ENCODE peak calls at places on chromosomes 16 and 17, in ten cellular contexts. W is endothelial cell of umbilical vein, Q is AG10803, T is body of pancreas, J is lower lobe of right lung, M is AG04449, P is A549, Z is Peyer's patch, K is left ventricle myocardium inferior, N is thyroid gland. U is an unnamed sample.

GRCh38 chr16:4315185-4316102 is at the start of gene GLIS2:
- DNase-seq in N (peak), T (peak), M (no peak), K (peak), W (peak), P (peak), Z (no peak), J (peak), Q (peak), U (no peak)

GRCh38 chr16:55021595-55022475 is 91.2 kb downstream of the IRX5 start:
- DNase-seq in Z (no peak), M (no peak), J (no peak), T (no peak), P (peak), K (no peak), W (no peak), N (no peak), Q (peak), U (peak)

GRCh38 chr17:14434506-14434905 is 133.6 kb downstream of the HS3ST3B1 start:
- DNase-seq in W (no peak), M (no peak), N (no peak), T (no peak), Z (no peak), K (no peak), P (no peak), Q (no peak), J (no peak), U (no peak)

GRCh38 chr17:74892013-74892841 is 1.2 kb downstream of the FADS6 start:
- DNase-seq in J (no peak), T (peak), Q (no peak), P (no peak), K (no peak), M (no peak), N (peak), Z (no peak), W (no peak), U (no peak)

GRCh38 chr17:39144414-39144813 is 7.0 kb downstream of the PLXDC1 start:
- DNase-seq in K (peak), M (no peak), W (no peak), Z (no peak), P (no peak), T (peak), Q (peak), J (peak), N (peak), U (peak)

GRCh38 chr17:38893612-38894011 is 23.8 kb downstream of the LASP1 start:
- DNase-seq in P (no peak), Z (peak), J (peak), N (no peak), W (peak), Q (no peak), M (no peak), K (peak), T (no peak), U (no peak)

GRCh38 chr16:70598937-70599503 is 47.3 kb upstream of the IL34 start:
- DNase-seq in N (peak), Q (no peak), K (no peak), T (no peak), P (no peak), M (no peak), J (no peak), Z (no peak), W (no peak), U (no peak)

GRCh38 chr17:60548990-60549389 is 22.9 kb upstream of the APPBP2 start:
- DNase-seq in T (no peak), K (no peak), P (no peak), Q (peak), J (no peak), M (no peak), Z (no peak), N (no peak), W (no peak), U (no peak)

GRCh38 chr17:57697197-57697596 is 47.9 kb downstream of the CCDC182 start:
- DNase-seq in Z (no peak), P (no peak), W (no peak), Q (no peak), T (no peak), M (no peak), K (no peak), J (no peak), N (no peak), U (no peak)

GRCh38 chr16:64964126-64964540 is 157.7 kb downstream of the CDH11 start:
- DNase-seq in N (no peak), Q (peak), J (no peak), K (no peak), P (no peak), T (no peak), Z (no peak), W (peak), M (peak), U (peak)

GRCh38 chr16:7055443-7055842 is 277.2 kb upstream of the RBFOX1 start:
- DNase-seq in T (no peak), P (no peak), N (no peak), Z (no peak), Q (no peak), J (no peak), M (no peak), K (no peak), W (no peak), U (no peak)

GRCh38 chr16:11799509-11800384 is 2.7 kb upstream of the ZC3H7A start:
- DNase-seq in Q (no peak), K (no peak), Z (peak), M (no peak), N (no peak), T (no peak), W (no peak), J (no peak), P (no peak), U (no peak)

GRCh38 chr17:52233176-52233575 is 74.7 kb upstream of the CA10 start:
- DNase-seq in T (no peak), N (no peak), P (no peak), K (no peak), W (no peak), Z (no peak), J (no peak), Q (no peak), M (no peak), U (no peak)

GRCh38 chr16:59632266-59632855 is 898.2 kb upstream of the GOT2 start:
- DNase-seq in W (peak), M (peak), T (no peak), Z (no peak), J (no peak), Q (peak), P (no peak), K (no peak), N (no peak), U (no peak)

GRCh38 chr17:31830971-31831755 is 27.9 kb downstream of the COPRS start:
- DNase-seq in Z (no peak), W (no peak), K (no peak), M (no peak), J (no peak), P (no peak), N (peak), Q (peak), T (no peak), U (no peak)

GRCh38 chr17:81244358-81245023 is 5.4 kb downstream of the NDUFAF8 start:
- DNase-seq in Q (no peak), J (peak), Z (no peak), K (no peak), P (no peak), N (no peak), W (no peak), M (no peak), T (no peak), U (no peak)

GRCh38 chr17:10754109-10754508 is 24.3 kb upstream of the TMEM220 start:
- DNase-seq in Z (no peak), J (no peak), K (no peak), N (peak), P (peak), Q (peak), W (no peak), T (peak), M (no peak), U (no peak)

GRCh38 chr17:73371846-73372245 is 60.0 kb upstream of the CDC42EP4 start:
- DNase-seq in J (no peak), N (no peak), K (no peak), M (no peak), T (no peak), Q (no peak), W (no peak), P (no peak), Z (no peak), U (no peak)

GRCh38 chr17:2724783-2725164 is 13.2 kb upstream of the CLUH start:
- DNase-seq in M (no peak), Q (peak), K (no peak), W (peak), Z (no peak), J (no peak), P (peak), N (peak), T (no peak), U (no peak)

GRCh38 chr17:5499790-5500189 is 13.4 kb downstream of the MIS12 start:
- DNase-seq in P (no peak), Q (no peak), J (no peak), N (no peak), T (no peak), M (no peak), W (no peak), K (no peak), Z (no peak), U (no peak)

GRCh38 chr17:65366102-65366844 is 195.2 kb downstream of the AXIN2 start:
- DNase-seq in T (no peak), Q (no peak), Z (no peak), M (no peak), W (no peak), K (no peak), J (no peak), P (no peak), N (no peak), U (no peak)

GRCh38 chr16:30113711-30114333 is 485 bp upstream of the GDPD3 start:
- DNase-seq in T (no peak), N (no peak), P (no peak), J (no peak), K (no peak), Q (no peak), M (no peak), Z (no peak), W (no peak), U (no peak)

GRCh38 chr16:84007520-84007919 is 35.1 kb downstream of the SLC38A8 start:
- DNase-seq in N (no peak), M (no peak), J (no peak), Q (no peak), K (no peak), P (no peak), Z (no peak), T (no peak), W (no peak), U (no peak)

GRCh38 chr16:4411684-4412083 is 4.7 kb downstream of the CORO7 start:
- DNase-seq in W (no peak), N (no peak), Q (no peak), T (no peak), M (no peak), K (peak), P (no peak), Z (no peak), J (peak), U (no peak)

GRCh38 chr17:53662608-53663007 is 160.1 kb upstream of the KIF2B start:
- DNase-seq in W (no peak), Z (no peak), Q (no peak), K (no peak), T (no peak), M (no peak), P (no peak), J (no peak), N (no peak), U (no peak)

GRCh38 chr17:41687828-41688640 is 651 bp upstream of the EIF1 start:
- DNase-seq in W (no peak), J (peak), N (peak), K (peak), M (no peak), P (no peak), Z (peak), T (peak), Q (no peak), U (no peak)

GRCh38 chr17:81370304-81370703 is 25.0 kb upstream of the BAHCC1 start:
- DNase-seq in T (no peak), Z (no peak), K (no peak), M (no peak), N (no peak), Q (no peak), J (no peak), P (no peak), W (no peak), U (no peak)

GRCh38 chr16:82016268-82016667 is 5.0 kb upstream of the SDR42E1 start:
- DNase-seq in P (peak), K (no peak), Q (peak), T (no peak), W (peak), M (no peak), Z (no peak), J (no peak), N (no peak), U (peak)

GRCh38 chr17:42922335-42922734 is 21.7 kb downstream of the G6PC1 start:
- DNase-seq in T (no peak), Z (no peak), J (no peak), W (no peak), P (no peak), N (no peak), Q (no peak), M (no peak), K (no peak), U (no peak)

GRCh38 chr16:81522141-81522701 is 77.6 kb downstream of the CMIP start:
- DNase-seq in Q (no peak), M (no peak), K (no peak), Z (no peak), J (peak), W (no peak), T (no peak), N (no peak), P (no peak), U (no peak)

GRCh38 chr16:78993342-78993741 is 607.2 kb downstream of the MAF start:
- DNase-seq in M (no peak), Z (no peak), Q (no peak), T (no peak), P (no peak), K (peak), W (no peak), N (no peak), J (no peak), U (no peak)

GRCh38 chr16:77767211-77767610 is 21.2 kb upstream of the VAT1L start:
- DNase-seq in J (no peak), Z (no peak), T (no peak), M (no peak), Q (no peak), K (no peak), N (peak), P (no peak), W (no peak), U (no peak)

GRCh38 chr17:68435876-68436842 is 21.1 kb downstream of the WIPI1 start:
- DNase-seq in P (peak), Q (peak), M (no peak), Z (peak), N (peak), T (peak), J (peak), W (peak), K (peak), U (peak)

GRCh38 chr17:9658593-9659211 is 13.4 kb downstream of the USP43 start:
- DNase-seq in Q (peak), J (no peak), W (no peak), T (no peak), N (no peak), Z (no peak), P (no peak), M (no peak), K (no peak), U (peak)

GRCh38 chr16:85449885-85450245 is 163.3 kb upstream of the GSE1 start:
- DNase-seq in T (no peak), M (no peak), P (no peak), J (no peak), N (no peak), Q (no peak), K (no peak), Z (no peak), W (no peak), U (no peak)

GRCh38 chr16:85449195-85449884 is 163.8 kb upstream of the GSE1 start:
- DNase-seq in J (no peak), P (no peak), T (no peak), Q (no peak), W (no peak), N (no peak), Z (no peak), K (no peak), M (no peak), U (no peak)

GRCh38 chr16:85446846-85447656 is 166.1 kb upstream of the GSE1 start:
- DNase-seq in T (peak), P (no peak), M (no peak), Z (peak), Q (no peak), N (no peak), K (no peak), W (no peak), J (no peak), U (no peak)

GRCh38 chr16:85447657-85448313 is 165.3 kb upstream of the GSE1 start:
- DNase-seq in W (no peak), T (no peak), K (no peak), M (no peak), Q (no peak), N (no peak), Z (no peak), J (no peak), P (no peak), U (no peak)

DNA sequence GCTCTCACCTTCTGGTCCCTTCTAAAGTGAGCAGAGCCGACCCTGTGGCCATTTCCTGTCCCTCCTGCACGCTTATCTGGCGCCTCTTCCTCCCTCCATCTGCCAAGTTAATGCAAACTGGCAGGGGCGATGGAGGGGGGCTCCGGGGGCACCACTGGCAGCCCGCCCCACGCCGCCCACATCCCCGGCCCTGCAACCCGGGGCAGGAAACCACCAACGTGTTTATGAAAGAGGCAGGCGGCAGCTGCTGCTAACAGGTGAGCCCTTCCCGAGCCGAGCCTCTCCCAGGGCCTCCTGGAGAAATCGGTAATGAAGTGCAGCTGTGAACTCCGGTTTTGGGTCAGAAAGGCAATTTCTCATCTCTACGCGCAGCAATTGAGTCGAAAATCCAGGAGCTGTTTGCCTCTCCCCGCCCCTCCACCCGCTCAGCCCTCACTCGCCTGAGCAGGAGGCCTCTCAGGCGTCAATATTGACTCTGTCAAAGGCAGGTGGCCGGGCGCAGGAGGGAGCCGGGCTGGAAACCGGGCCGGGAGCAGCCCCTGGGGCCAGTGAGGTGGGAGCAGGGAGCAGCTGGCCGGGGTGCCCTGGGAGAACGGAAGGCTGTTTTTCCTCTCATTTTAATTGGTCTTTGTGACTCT is 164.4 kb upstream of the GSE1 start:
- DNase-seq in Q (no peak), T (peak), P (no peak), N (no peak), K (no peak), M (no peak), J (no peak), Z (peak), W (no peak), U (no peak)
- H3K4me3 ChIP-seq in Q (no peak), T (no peak), P (no peak), N (no peak), K (no peak), M (no peak), J (no peak), Z (no peak), W (no peak), U (no peak)

DNA sequence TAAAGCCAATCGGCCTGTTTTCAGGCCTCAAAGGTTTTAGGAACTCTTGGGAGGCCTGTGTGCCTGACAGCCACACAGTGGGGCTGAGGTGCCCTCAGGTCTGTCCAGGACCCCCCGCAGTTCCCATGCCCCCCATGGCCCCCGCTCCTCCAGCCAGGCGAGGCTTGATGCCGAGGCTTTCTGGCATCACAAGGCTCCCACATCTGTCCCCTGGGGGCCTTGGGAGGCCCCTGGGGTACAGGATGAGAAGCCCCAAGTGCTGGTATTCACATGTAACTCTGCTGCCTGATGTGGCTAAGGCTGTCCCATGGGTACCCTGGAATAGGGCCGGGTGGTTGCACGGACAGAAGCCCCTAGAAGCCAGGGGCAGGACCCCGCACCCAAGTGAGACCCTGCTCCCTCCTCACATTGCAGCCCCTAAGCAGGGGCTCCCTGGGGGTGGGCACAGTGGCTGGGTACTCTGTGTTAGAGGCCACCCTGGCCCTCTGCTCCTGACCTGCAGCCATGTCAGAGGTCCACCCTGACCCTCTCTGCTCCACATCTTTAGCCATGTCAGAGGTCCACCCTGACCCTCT is 2.3 kb downstream of the CBFA2T3 start:
- DNase-seq in Z (no peak), J (no peak), M (no peak), T (no peak), P (no peak), W (no peak), Q (no peak), N (no peak), K (no peak), U (no peak)
- H3K4me3 ChIP-seq in Z (no peak), J (no peak), M (no peak), T (no peak), P (no peak), W (no peak), Q (no peak), N (no peak), K (no peak), U (no peak)

DNA sequence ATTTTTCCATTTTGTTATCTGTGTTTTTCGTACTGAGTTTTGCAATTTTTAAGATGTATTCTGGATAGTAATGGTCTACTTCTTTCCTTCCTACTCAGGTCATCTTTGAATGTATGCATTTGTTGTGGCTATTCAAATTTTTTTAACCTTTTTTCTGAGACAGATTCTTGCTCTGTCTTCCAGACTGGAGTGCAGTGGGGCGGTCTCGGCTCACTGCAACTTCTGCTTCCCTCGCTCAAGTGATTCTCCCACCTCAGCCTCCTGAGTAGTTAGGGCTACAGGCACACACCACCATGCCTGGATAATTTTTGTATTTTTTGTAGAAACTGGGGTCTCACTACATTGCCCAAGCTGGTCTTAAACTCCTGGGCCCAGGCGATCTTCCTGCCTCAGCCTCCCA is 33.6 kb downstream of the VPS35L start:
- DNase-seq in N (no peak), W (no peak), J (no peak), K (no peak), M (no peak), Z (no peak), T (no peak), P (no peak), Q (no peak), U (no peak)
- H3K4me3 ChIP-seq in N (no peak), W (no peak), J (no peak), K (no peak), M (no peak), Z (no peak), T (no peak), P (no peak), Q (no peak), U (no peak)

GRCh38 chr17:1625507-1626080 is 3.0 kb downstream of the SLC43A2 start:
- DNase-seq in W (peak), Z (no peak), M (no peak), P (no peak), J (no peak), K (no peak), T (no peak), Q (no peak), N (no peak), U (no peak)
- H3K4me3 ChIP-seq in W (no peak), Z (no peak), M (no peak), P (no peak), J (peak), K (no peak), T (no peak), Q (no peak), N (no peak), U (no peak)

DNA sequence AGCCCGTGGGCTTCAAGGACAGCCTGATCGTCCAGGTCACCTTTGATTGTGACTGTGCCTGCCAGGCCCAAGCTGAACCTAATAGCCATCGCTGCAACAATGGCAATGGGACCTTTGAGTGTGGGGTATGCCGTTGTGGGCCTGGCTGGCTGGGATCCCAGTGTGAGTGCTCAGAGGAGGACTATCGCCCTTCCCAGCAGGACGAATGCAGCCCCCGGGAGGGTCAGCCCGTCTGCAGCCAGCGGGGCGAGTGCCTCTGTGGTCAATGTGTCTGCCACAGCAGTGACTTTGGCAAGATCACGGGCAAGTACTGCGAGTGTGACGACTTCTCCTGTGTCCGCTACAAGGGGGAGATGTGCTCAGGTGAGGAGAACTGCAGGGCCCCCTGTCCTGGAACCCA is 31.5 kb upstream of the EFCAB13 start:
- DNase-seq in P (no peak), Z (no peak), N (no peak), Q (no peak), W (no peak), K (no peak), M (no peak), J (no peak), T (no peak), U (no peak)
- H3K4me3 ChIP-seq in P (no peak), Z (no peak), N (no peak), Q (no peak), W (no peak), K (no peak), M (no peak), J (no peak), T (no peak), U (no peak)